ENCODE peak calls at places on chromosomes 4 and X, in seven cellular contexts. U, N, F, R, K, Z and Y are unnamed samples.

GRCh38 chr4:5808081-5808741 is 84.7 kb downstream of the CRMP1 start:
- DNase-seq in U (no peak), N (no peak), F (no peak), R (no peak), K (peak; percentile 61), Z (peak; percentile 73), Y (no peak)

GRCh38 chr4:47705326-47705981 is 132.4 kb downstream of the CORIN start:
- DNase-seq in U (no peak), N (no peak), F (no peak), R (no peak), K (no peak), Z (no peak), Y (peak; percentile 10)

GRCh38 chr4:99404595-99405287 is 30.4 kb downstream of the ADH7 start:
- DNase-seq in U (no peak), N (no peak), F (no peak), R (peak; percentile 7), K (peak; percentile 78), Z (no peak), Y (peak; percentile 9)

GRCh38 chrX:140661657-140662056 is 47.9 kb upstream of the LINC00632 start:
- DNase-seq in U (no peak), N (no peak), F (no peak), R (no peak), K (no peak), Z (no peak), Y (no peak)

GRCh38 chr4:55125087-55125721 is at the start of gene KDR:
- DNase-seq in U (peak; percentile 20), N (no peak), F (no peak), R (no peak), K (peak; percentile 9), Z (peak; percentile 23), Y (peak; percentile 15)

GRCh38 chr4:7769936-7770674 is 169.6 kb downstream of the AFAP1 start:
- DNase-seq in U (no peak), N (no peak), F (no peak), R (no peak), K (no peak), Z (no peak), Y (peak; percentile 27)

GRCh38 chrX:12949927-12950656 is 24.8 kb upstream of the TMSB4X start:
- DNase-seq in U (peak; percentile 88), N (peak; percentile 77), F (peak; percentile 84), R (peak; percentile 83), K (peak; percentile 86), Z (no peak), Y (no peak)

GRCh38 chrX:49166914-49167739 is 4.6 kb downstream of the MAGIX start:
- DNase-seq in U (peak; percentile 66), N (peak; percentile 76), F (peak; percentile 62), R (peak; percentile 78), K (peak; percentile 84), Z (peak; percentile 34), Y (no peak)

GRCh38 chrX:38117485-38117884 is 103.2 kb downstream of the SRPX start:
- DNase-seq in U (no peak), N (no peak), F (no peak), R (no peak), K (no peak), Z (peak; percentile 14), Y (no peak)

GRCh38 chrX:38149016-38149415 is 71.7 kb downstream of the SRPX start:
- DNase-seq in U (no peak), N (no peak), F (no peak), R (no peak), K (no peak), Z (no peak), Y (no peak)

GRCh38 chr4:8940792-8941491 is 69.3 kb upstream of the HMX1 start:
- DNase-seq in U (peak; percentile 28), N (no peak), F (no peak), R (no peak), K (no peak), Z (no peak), Y (no peak)

GRCh38 chrX:95945528-95945927 is 739.1 kb upstream of the DIAPH2 start:
- DNase-seq in U (no peak), N (no peak), F (no peak), R (no peak), K (no peak), Z (no peak), Y (no peak)

GRCh38 chr4:81449018-81449417 is 22.7 kb downstream of the RASGEF1B start:
- DNase-seq in U (no peak), N (no peak), F (no peak), R (no peak), K (peak; percentile 6), Z (no peak), Y (no peak)

GRCh38 chrX:17632942-17633341 is 104.4 kb upstream of the SCML1 start:
- DNase-seq in U (no peak), N (no peak), F (no peak), R (no peak), K (peak; percentile 24), Z (no peak), Y (no peak)

GRCh38 chr4:4384837-4385236 is 2.1 kb upstream of the NSG1 start:
- DNase-seq in U (no peak), N (no peak), F (no peak), R (peak; percentile 29), K (peak; percentile 19), Z (peak; percentile 86), Y (no peak)

GRCh38 chr4:8915201-8916200 is 43.9 kb upstream of the HMX1 start:
- DNase-seq in U (peak; percentile 12), N (no peak), F (no peak), R (no peak), K (no peak), Z (no peak), Y (no peak)

GRCh38 chr4:162700815-162701361 is 465.8 kb downstream of the NAF1 start:
- DNase-seq in U (no peak), N (no peak), F (no peak), R (no peak), K (no peak), Z (no peak), Y (no peak)

GRCh38 chr4:153161599-153161971 is 42.7 kb upstream of the TRIM2 start:
- DNase-seq in U (no peak), N (no peak), F (no peak), R (no peak), K (no peak), Z (no peak), Y (no peak)

GRCh38 chrX:74922922-74923321 is 2.3 kb downstream of the NEXMIF start:
- DNase-seq in U (no peak), N (no peak), F (no peak), R (no peak), K (no peak), Z (no peak), Y (no peak)

GRCh38 chr4:1234811-1235292 is 14.1 kb downstream of the CTBP1 start:
- DNase-seq in U (no peak), N (no peak), F (no peak), R (no peak), K (no peak), Z (peak; percentile 1), Y (no peak)

GRCh38 chr4:7295917-7296660 is 103.8 kb downstream of the SORCS2 start:
- DNase-seq in U (peak; percentile 25), N (no peak), F (no peak), R (peak; percentile 27), K (no peak), Z (peak; percentile 59), Y (peak; percentile 49)

GRCh38 chr4:141207971-141208370 is 12.7 kb upstream of the ZNF330 start:
- DNase-seq in U (no peak), N (no peak), F (no peak), R (no peak), K (no peak), Z (no peak), Y (no peak)

GRCh38 chr4:154208424-154208823 is 283.2 kb downstream of the DCHS2 start:
- DNase-seq in U (no peak), N (no peak), F (no peak), R (no peak), K (peak; percentile 82), Z (no peak), Y (no peak)

GRCh38 chr4:36243355-36244256 is 708 bp downstream of the ARAP2 start:
- DNase-seq in U (peak; percentile 64), N (no peak), F (no peak), R (peak; percentile 63), K (peak; percentile 23), Z (no peak), Y (peak; percentile 33)

GRCh38 chr4:173415885-173416658 is 17.2 kb upstream of the SCRG1 start:
- DNase-seq in U (no peak), N (no peak), F (no peak), R (no peak), K (peak; percentile 78), Z (no peak), Y (no peak)

GRCh38 chrX:27890611-27891010 is 82.8 kb downstream of the MAGEB10 start:
- DNase-seq in U (no peak), N (no peak), F (no peak), R (no peak), K (peak; percentile 76), Z (no peak), Y (peak; percentile 68)

GRCh38 chr4:124118061-124118460 is 594.5 kb downstream of the ANKRD50 start:
- DNase-seq in U (no peak), N (no peak), F (no peak), R (no peak), K (no peak), Z (no peak), Y (no peak)

GRCh38 chr4:149716728-149717127 is 98.9 kb downstream of the IQCM start:
- DNase-seq in U (no peak), N (no peak), F (no peak), R (no peak), K (no peak), Z (no peak), Y (no peak)

GRCh38 chrX:70979136-70979762 is 48.4 kb upstream of the SLC7A3 start:
- DNase-seq in U (no peak), N (no peak), F (no peak), R (peak; percentile 2), K (peak; percentile 11), Z (peak; percentile 6), Y (peak; percentile 67)

GRCh38 chr4:89290727-89291126 is 16.9 kb downstream of the GPRIN3 start:
- DNase-seq in U (no peak), N (no peak), F (no peak), R (no peak), K (no peak), Z (no peak), Y (no peak)

GRCh38 chr4:154566639-154567204 is 3.9 kb downstream of the FGB start:
- DNase-seq in U (no peak), N (no peak), F (no peak), R (no peak), K (no peak), Z (no peak), Y (no peak)

GRCh38 chr4:36392049-36392448 is 110.6 kb downstream of the DTHD1 start:
- DNase-seq in U (no peak), N (no peak), F (no peak), R (no peak), K (no peak), Z (no peak), Y (no peak)

GRCh38 chr4:132001542-132001941 is 1147.6 kb upstream of the PCDH10 start:
- DNase-seq in U (no peak), N (no peak), F (no peak), R (no peak), K (peak; percentile 66), Z (no peak), Y (peak; percentile 24)

GRCh38 chr4:152065545-152065944 is 304.7 kb upstream of the GATB start:
- DNase-seq in U (no peak), N (no peak), F (no peak), R (no peak), K (no peak), Z (no peak), Y (no peak)

GRCh38 chr4:138398297-138398696 is 156.1 kb upstream of the SLC7A11 start:
- DNase-seq in U (no peak), N (no peak), F (no peak), R (no peak), K (no peak), Z (no peak), Y (no peak)

GRCh38 chrX:136204571-136204970 is 46.6 kb downstream of the MAP7D3 start:
- DNase-seq in U (peak; percentile 57), N (no peak), F (peak; percentile 7), R (no peak), K (no peak), Z (no peak), Y (no peak)

GRCh38 chrX:148691456-148691855 is 191.0 kb downstream of the AFF2 start:
- DNase-seq in U (no peak), N (no peak), F (no peak), R (no peak), K (no peak), Z (no peak), Y (no peak)